ENCODE peak calls at places on chromosomes 7 and 10, in four cellular contexts. E is GM12878, D is HepG2, P is K562. J is an unnamed sample.

GRCh38 chr10:68153473-68154210 is 44.4 kb downstream of the MYPN start:
- DNase-seq in E (no peak), P (no peak), D (peak), J (no peak)

GRCh38 chr7:123460616-123461015 is 73.8 kb downstream of the IQUB start:
- DNase-seq in E (no peak), P (no peak), D (no peak), J (no peak)

GRCh38 chr10:86661161-86662025 is 6.9 kb upstream of the LDB3 start:
- DNase-seq in P (no peak), D (no peak), E (no peak), J (peak)

GRCh38 chr10:124717911-124718734 is 26.1 kb downstream of the FAM53B start:
- DNase-seq in D (no peak), P (peak), E (peak), J (no peak)

GRCh38 chr10:28845009-28845682 is 167.8 kb downstream of the BAMBI start:
- DNase-seq in E (no peak), D (no peak), P (no peak), J (no peak)

GRCh38 chr10:43647576-43647975 is 1.1 kb downstream of the ZNF32 start:
- DNase-seq in D (peak), P (no peak), E (no peak), J (no peak)

GRCh38 chr10:77939561-77940001 is 13.0 kb upstream of the DLG5 start:
- DNase-seq in E (no peak), P (peak), D (no peak), J (no peak)

GRCh38 chr10:131121511-131122035 is 189.9 kb downstream of the TCERG1L start:
- DNase-seq in P (no peak), D (no peak), E (no peak), J (no peak)

GRCh38 chr7:91285966-91286365 is 21.7 kb downstream of the FZD1 start:
- DNase-seq in E (no peak), P (no peak), D (no peak), J (no peak)

GRCh38 chr7:104956753-104957450 is 57.1 kb upstream of the KMT2E start:
- DNase-seq in P (no peak), E (peak), D (no peak), J (no peak)

GRCh38 chr10:67612577-67613537 is 83.1 kb downstream of the CTNNA3 start:
- DNase-seq in E (peak), P (no peak), D (no peak), J (no peak)

GRCh38 chr10:17368708-17369272 is 85.6 kb downstream of the ST8SIA6 start:
- DNase-seq in D (no peak), E (no peak), P (no peak), J (no peak)

DNA sequence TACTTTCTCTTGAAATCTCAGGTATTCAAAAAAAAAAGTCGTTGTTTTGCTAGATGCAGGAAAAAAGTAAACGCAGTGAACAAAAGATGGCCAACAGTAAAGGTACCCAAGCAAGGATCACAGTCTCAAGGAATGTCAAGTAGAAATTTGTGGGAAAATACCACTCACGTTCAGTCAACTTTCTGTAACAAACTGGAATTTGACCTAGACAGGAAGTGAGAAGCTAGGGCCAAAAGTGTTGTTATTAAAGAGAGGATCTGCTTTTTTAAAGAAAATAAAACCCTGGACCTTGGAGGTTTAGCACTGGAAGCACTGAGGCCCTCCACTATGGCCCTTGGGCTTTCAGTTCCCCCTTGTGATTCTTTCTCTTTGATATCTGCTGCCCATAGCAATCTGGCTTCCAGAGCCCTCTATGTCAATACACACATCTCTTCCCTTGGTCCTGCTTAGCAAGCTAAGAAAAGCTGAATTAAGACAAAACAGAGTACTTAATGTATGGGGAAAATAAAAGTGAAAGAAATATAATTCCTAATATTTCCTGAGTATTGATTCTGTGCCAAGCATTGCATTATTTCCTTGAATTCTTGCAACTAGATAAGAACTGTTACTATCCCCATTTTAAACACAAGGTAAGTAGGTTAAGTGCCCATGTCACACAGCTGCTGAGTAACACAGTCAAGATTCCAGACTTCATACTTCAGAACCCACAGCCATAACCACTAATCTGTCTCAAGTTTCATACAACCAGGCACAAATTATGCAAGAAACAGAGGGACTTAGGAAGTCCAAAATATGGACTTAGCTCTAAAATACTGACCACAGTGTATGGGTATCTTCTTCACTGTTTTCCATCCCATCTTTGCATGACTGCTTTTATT is 2.6 kb upstream of the ZNF438 start:
- DNase-seq in E (no peak), P (no peak), D (no peak), J (no peak)
- TF ChIP-seq TCF7 in E (no peak), P (no peak), D (no peak), J (no peak)

DNA sequence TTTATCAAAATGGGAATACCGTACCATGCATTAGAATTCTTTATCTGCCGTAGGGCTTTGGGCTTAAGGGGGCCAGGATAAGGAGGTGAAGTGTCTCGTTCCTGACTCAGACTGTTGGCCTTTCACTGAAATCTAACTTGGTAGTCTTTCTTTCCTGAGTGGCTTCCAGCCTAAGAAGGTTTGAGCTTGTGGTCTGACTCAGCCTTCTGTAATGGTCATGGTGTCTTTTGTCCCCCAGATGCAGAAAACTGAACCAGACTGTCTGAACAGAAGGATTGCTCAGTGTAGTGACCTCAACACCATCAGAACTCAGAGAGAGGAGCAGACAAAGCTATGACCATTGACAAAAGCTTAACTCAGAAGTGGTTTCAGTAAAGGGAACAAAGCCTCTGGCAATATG is 39.5 kb downstream of the WNT2 start:
- DNase-seq in E (no peak), D (no peak), P (no peak), J (no peak)
- TF ChIP-seq TCF7 in E (no peak), D (no peak), P (no peak), J (no peak)

GRCh38 chr7:112428715-112429114 is 21.5 kb upstream of the IFRD1 start:
- DNase-seq in E (no peak), P (no peak), D (no peak), J (no peak)

GRCh38 chr7:112437038-112437437 is 13.2 kb upstream of the IFRD1 start:
- DNase-seq in D (no peak), P (no peak), E (no peak), J (no peak)

GRCh38 chr7:112430649-112431048 is 19.6 kb upstream of the IFRD1 start:
- DNase-seq in D (no peak), E (no peak), P (no peak), J (no peak)

GRCh38 chr7:112431803-112432202 is 18.5 kb upstream of the IFRD1 start:
- DNase-seq in P (no peak), D (no peak), E (no peak), J (no peak)

GRCh38 chr7:112433289-112433688 is 17.0 kb upstream of the IFRD1 start:
- DNase-seq in E (no peak), P (no peak), D (no peak), J (no peak)
- TF ChIP-seq TCF7 in E (no peak), P (no peak), D (no peak), J (no peak)

GRCh38 chr7:57403601-57404342 is 46.2 kb upstream of the ZNF716 start:
- DNase-seq in E (no peak), P (peak), D (no peak), J (no peak)

GRCh38 chr7:57400531-57401155 is 49.3 kb upstream of the ZNF716 start:
- DNase-seq in P (no peak), E (no peak), D (no peak), J (no peak)

GRCh38 chr7:57407125-57407524 is 42.9 kb upstream of the ZNF716 start:
- DNase-seq in P (no peak), D (no peak), E (no peak), J (no peak)

GRCh38 chr7:57404967-57405421 is 45.0 kb upstream of the ZNF716 start:
- DNase-seq in E (no peak), D (no peak), P (no peak), J (no peak)

GRCh38 chr7:57404343-57404966 is 45.5 kb upstream of the ZNF716 start:
- DNase-seq in D (no peak), E (no peak), P (peak), J (no peak)
- TF ChIP-seq TCF7 in D (no peak), E (no peak), P (no peak), J (no peak)

GRCh38 chr7:108033776-108034497 is 31.0 kb upstream of the LAMB1 start:
- DNase-seq in D (no peak), E (no peak), P (no peak), J (no peak)

GRCh38 chr7:108034586-108034985 is 31.6 kb upstream of the LAMB1 start:
- DNase-seq in P (no peak), D (peak), E (no peak), J (no peak)

GRCh38 chr7:108037140-108037539 is 34.2 kb upstream of the LAMB1 start:
- DNase-seq in E (no peak), D (no peak), P (peak), J (no peak)

GRCh38 chr7:108037748-108038147 is 34.8 kb upstream of the LAMB1 start:
- DNase-seq in D (no peak), E (no peak), P (no peak), J (no peak)
- TF ChIP-seq TCF7 in D (no peak), E (no peak), P (no peak), J (no peak)

DNA sequence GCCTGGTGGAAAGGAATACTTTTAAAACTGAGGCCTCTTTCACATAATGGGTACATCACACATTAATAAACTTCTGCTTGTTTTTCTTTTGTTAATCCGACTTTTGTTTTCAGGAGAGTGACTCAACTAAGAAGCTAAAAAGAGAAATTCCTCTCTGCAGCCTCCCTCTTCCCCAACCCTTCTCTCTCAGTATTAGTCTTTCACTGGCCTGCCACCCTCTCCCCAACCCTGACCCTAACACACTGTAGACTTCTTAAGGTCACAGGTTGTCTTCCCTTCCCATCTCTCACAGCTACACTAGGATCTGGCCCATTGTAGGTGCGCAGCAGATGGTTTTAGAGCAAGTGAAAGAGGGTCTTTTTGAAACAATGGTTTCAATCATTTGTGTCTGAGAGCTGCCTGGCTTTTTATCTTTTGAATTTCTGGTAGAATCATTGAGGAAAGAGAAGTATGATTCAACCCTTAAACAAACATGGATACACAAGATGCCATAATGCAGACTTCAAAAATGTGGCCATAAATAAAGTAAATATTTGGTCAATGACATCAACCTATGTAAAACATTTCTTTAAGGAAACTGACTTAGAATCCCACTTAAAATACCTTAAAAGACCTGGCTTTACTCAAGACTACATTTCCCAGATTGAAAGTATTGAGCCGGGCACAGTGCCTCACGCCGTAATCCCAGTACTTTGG is 17.9 kb upstream of the FFAR4 start:
- DNase-seq in D (no peak), P (no peak), E (no peak), J (no peak)
- TF ChIP-seq TCF7 in D (no peak), P (no peak), E (no peak), J (no peak)

DNA sequence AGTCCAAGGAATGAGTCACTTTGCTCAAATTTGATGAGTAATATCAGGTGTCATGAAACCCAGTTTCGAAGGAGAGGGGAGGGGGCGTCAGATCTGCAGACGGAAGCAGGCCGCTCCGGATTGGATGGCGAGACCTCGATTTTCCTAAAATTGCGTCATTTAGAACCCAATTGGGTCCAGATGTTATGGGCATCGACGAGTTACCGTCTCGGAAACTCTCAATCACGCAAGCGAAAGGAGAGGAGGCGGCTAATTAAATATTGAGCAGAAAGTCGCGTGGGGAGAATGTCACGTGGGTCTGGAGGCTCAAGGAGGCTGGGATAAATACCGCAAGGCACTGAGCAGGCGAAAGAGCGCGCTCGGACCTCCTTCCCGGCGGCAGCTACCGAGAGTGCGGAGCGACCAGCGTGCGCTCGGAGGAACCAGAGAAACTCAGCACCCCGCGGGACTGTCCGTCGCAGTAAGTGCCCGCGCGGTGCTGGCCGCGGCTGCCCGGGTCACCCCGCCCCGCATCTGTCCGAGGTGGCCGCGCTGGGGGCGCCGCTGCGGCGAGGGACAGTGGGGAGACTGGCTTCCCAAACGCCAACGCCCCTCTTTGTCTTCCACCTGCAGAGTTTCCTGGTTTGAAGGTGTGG is at the start of gene TAC1:
- DNase-seq in E (no peak), D (no peak), P (no peak), J (peak)
- TF ChIP-seq TCF7 in E (no peak), D (no peak), P (no peak), J (no peak)

GRCh38 chr7:132029369-132030160 is 473.1 kb upstream of the PODXL start:
- DNase-seq in P (no peak), D (no peak), E (no peak), J (no peak)
- TF ChIP-seq TCF7 in P (no peak), D (no peak), E (no peak), J (no peak)

DNA sequence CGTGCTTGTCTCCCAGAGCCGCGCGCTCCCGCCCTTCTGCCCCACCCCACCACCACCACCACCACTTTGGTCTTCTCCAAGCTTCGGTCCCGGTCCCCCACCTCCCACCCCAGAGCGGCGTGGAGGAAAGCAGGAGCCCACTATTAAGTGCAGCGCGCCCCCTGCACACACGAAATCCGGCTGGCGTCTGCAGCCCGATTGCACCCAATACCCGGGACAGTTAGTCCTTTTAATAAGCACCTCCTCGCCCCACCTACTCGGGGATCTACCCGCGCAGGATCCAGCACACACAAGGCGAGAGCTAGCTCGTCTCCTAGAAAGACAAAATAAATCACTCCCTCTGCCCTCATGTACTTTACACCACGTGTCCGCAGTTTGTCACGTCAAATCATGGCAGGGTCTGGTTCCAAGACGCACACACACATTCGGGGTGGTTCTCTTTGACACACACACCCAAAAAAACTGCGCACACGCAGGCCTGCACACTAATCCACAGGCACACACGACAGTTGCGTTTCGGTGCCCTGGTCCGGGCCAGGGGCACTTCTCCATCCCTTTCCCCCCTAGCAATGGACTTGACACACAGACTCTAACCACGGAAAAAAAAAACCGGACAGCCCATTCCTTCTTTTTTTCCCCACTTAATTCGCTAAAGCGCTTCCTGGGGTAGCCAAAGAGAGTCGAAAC is 1.6 kb downstream of the SFMBT2 start:
- DNase-seq in D (no peak), P (peak), E (peak), J (no peak)
- TF ChIP-seq TCF7 in D (no peak), P (no peak), E (no peak), J (no peak)

GRCh38 chr7:147231275-147231674 is 1114.7 kb downstream of the CNTNAP2 start:
- DNase-seq in P (no peak), E (no peak), D (no peak), J (no peak)
- TF ChIP-seq TCF7 in P (no peak), E (no peak), D (no peak), J (no peak)

J was measured in WTC11.